ENCODE peak calls at places on chromosome 17, in six cellular contexts. C, F, S, B, U and T are unnamed samples.
A peak's percentile ranks its signal among the peaks of the same experiment; 100 is the strongest.

GRCh38 chr17:2251098-2251497 is 52.5 kb downstream of the SMG6 start:
- DNase-seq in C (no peak), F (no peak), S (no peak), B (no peak), U (no peak), T (no peak)

GRCh38 chr17:73288534-73289302 is 23.1 kb downstream of the CDC42EP4 start:
- DNase-seq in C (no peak), F (peak; percentile 88), S (no peak), B (peak; percentile 80), U (no peak), T (no peak)

GRCh38 chr17:42675984-42676423 is 790 bp downstream of the PLEKHH3 start:
- DNase-seq in C (peak; percentile 49), F (peak; percentile 70), S (peak; percentile 85), B (peak; percentile 82), U (no peak), T (peak; percentile 52)

GRCh38 chr17:55731586-55732250 is 9.1 kb upstream of the TMEM100 start:
- DNase-seq in C (peak; percentile 60), F (no peak), S (no peak), B (no peak), U (no peak), T (peak; percentile 70)

GRCh38 chr17:48054238-48055185 is 6.4 kb downstream of the NFE2L1 start:
- DNase-seq in C (peak; percentile 82), F (peak; percentile 81), S (no peak), B (peak; percentile 53), U (peak; percentile 89), T (peak; percentile 92)

GRCh38 chr17:44002141-44002848 is 2.1 kb upstream of the NAGS start:
- DNase-seq in C (peak; percentile 95), F (no peak), S (no peak), B (no peak), U (no peak), T (peak; percentile 68)

GRCh38 chr17:66268247-66268927 is 34.0 kb upstream of the PRKCA start:
- DNase-seq in C (peak; percentile 88), F (no peak), S (no peak), B (no peak), U (no peak), T (peak; percentile 64)

GRCh38 chr17:57407287-57408063 is 151.2 kb downstream of the MSI2 start:
- DNase-seq in C (no peak), F (peak; percentile 20), S (no peak), B (peak; percentile 29), U (no peak), T (no peak)

GRCh38 chr17:43169561-43170139 is 1.4 kb upstream of the NBR1 start:
- DNase-seq in C (peak; percentile 36), F (no peak), S (peak; percentile 75), B (peak; percentile 66), U (no peak), T (peak; percentile 62)

GRCh38 chr17:34378664-34379101 is 15.7 kb upstream of the CCL1 start:
- DNase-seq in C (peak; percentile 23), F (no peak), S (no peak), B (no peak), U (no peak), T (peak; percentile 36)

GRCh38 chr17:60528828-60529227 is 2.8 kb upstream of the APPBP2 start:
- DNase-seq in C (no peak), F (no peak), S (no peak), B (no peak), U (no peak), T (no peak)

GRCh38 chr17:45814622-45815606 is 29.8 kb upstream of the SPPL2C start:
- DNase-seq in C (no peak), F (no peak), S (no peak), B (no peak), U (no peak), T (no peak)

GRCh38 chr17:68763551-68763950 is 162.4 kb upstream of the FAM20A start:
- DNase-seq in C (no peak), F (no peak), S (no peak), B (no peak), U (no peak), T (no peak)

GRCh38 chr17:19766421-19767270 is 18.5 kb upstream of the ALDH3A1 start:
- DNase-seq in C (peak; percentile 63), F (peak; percentile 79), S (peak; percentile 86), B (peak; percentile 81), U (peak; percentile 94), T (peak; percentile 62)

GRCh38 chr17:77489239-77489897 is 348.6 kb downstream of the SEC14L1 start:
- DNase-seq in C (no peak), F (no peak), S (no peak), B (no peak), U (no peak), T (no peak)
- TF ChIP-seq CTCF in C (no peak), F (no peak), S (no peak), B (no peak), U (peak; percentile 15), T (no peak)

DNA sequence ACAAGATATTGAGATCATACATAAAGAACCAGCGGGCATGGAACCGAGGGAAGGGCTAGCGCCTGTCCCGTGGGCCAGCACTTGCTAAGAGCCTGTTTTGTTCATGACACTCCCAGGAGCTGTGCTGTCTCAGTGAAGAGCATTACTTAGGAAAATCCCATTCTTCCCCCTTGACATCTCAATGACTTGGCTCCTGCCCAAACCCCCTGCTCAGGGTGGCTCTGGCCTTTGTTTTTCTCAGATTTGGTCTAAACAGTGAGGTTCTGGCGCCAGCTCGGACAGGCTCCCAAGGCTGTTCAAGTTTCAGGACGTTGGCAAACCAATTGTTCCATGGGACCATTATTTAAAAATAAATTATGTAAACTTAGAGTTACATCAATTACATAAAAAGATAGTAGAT is 79.1 kb upstream of the SEC14L1 start:
- DNase-seq in C (peak; percentile 6), F (no peak), S (no peak), B (no peak), U (no peak), T (no peak)
- H3K4me3 ChIP-seq in C (no peak overlapping the region), F (no peak overlapping the region), S (no peak overlapping the region), B (no peak overlapping the region), U (no peak overlapping the region), T (no peak overlapping the region)

GRCh38 chr17:35414247-35414646 is 18.1 kb downstream of the SLFN12 start:
- DNase-seq in C (no peak), F (no peak), S (no peak), B (no peak), U (no peak), T (no peak)
- TF ChIP-seq CTCF in C (no peak), F (no peak), S (no peak), B (no peak), U (no peak), T (no peak)

GRCh38 chr17:62572488-62573469 is 54.7 kb upstream of the MRC2 start:
- DNase-seq in C (peak; percentile 36), F (no peak), S (no peak), B (no peak), U (no peak), T (no peak)
- H3K4me3 ChIP-seq in C (no peak overlapping the region), F (no peak overlapping the region), S (no peak overlapping the region), B (no peak overlapping the region), U (no peak overlapping the region), T (no peak overlapping the region)